ENCODE peak calls at places on chromosomes 7 and 10, in ten cellular contexts. M is psoas muscle; Q is CD8-positive, alpha-beta T cell; S is tibial nerve; N is IMR-90; O is K562; X is astrocyte; D is neural progenitor cell; V is A549; Y is hepatocyte. C is an unnamed sample.

GRCh38 chr7:69723663-69724062 is 125.4 kb downstream of the AUTS2 start:
- DNase-seq in M (no peak), V (no peak), X (no peak), S (no peak), O (no peak), Y (no peak), D (no peak), N (no peak), Q (no peak), C (no peak)

GRCh38 chr10:29189272-29189671 is 99.6 kb upstream of the LYZL1 start:
- DNase-seq in X (peak; percentile 62), D (no peak), S (no peak), O (no peak), Y (no peak), Q (no peak), M (no peak), V (no peak), N (no peak), C (no peak)

GRCh38 chr7:17234398-17235021 is 63.9 kb upstream of the AHR start:
- DNase-seq in Q (peak; percentile 55), D (no peak), O (peak; percentile 17), M (no peak), X (peak; percentile 96), S (peak; percentile 40), Y (peak; percentile 85), V (peak; percentile 87), N (peak; percentile 95), C (peak; percentile 55)

GRCh38 chr10:93150289-93150688 is 76.6 kb downstream of the CYP26A1 start:
- DNase-seq in X (peak; percentile 67), Y (no peak), O (no peak), Q (no peak), V (no peak), D (no peak), M (no peak), N (no peak), S (no peak), C (no peak)

GRCh38 chr10:89426230-89426868 is 12.0 kb downstream of the IFIT5 start:
- DNase-seq in M (no peak), S (peak; percentile 57), Y (peak; percentile 72), D (peak; percentile 60), V (peak; percentile 57), N (peak; percentile 75), X (peak; percentile 33), O (no peak), Q (no peak), C (peak; percentile 50)

GRCh38 chr7:158814637-158815036 is 14.7 kb downstream of the ESYT2 start:
- DNase-seq in Y (no peak), Q (no peak), M (no peak), X (no peak), N (no peak), S (no peak), O (no peak), D (no peak), V (no peak), C (no peak)

GRCh38 chr10:68067508-68067907 is 7.6 kb downstream of the HERC4 start:
- DNase-seq in M (no peak), N (no peak), O (no peak), X (no peak), S (no peak), Q (no peak), Y (no peak), V (no peak), D (no peak), C (no peak)

GRCh38 chr10:75776738-75777504 is 345.5 kb downstream of the LRMDA start:
- DNase-seq in O (no peak), M (no peak), Q (no peak), V (no peak), Y (no peak), X (no peak), D (no peak), N (no peak), S (no peak), C (no peak)

GRCh38 chr7:46725136-46725535 is 804.1 kb upstream of the IGFBP3 start:
- DNase-seq in O (no peak), S (no peak), Q (no peak), X (no peak), D (no peak), Y (no peak), V (no peak), N (no peak), M (no peak), C (no peak)

GRCh38 chr10:13718820-13719219 is 132.1 kb downstream of the PRPF18 start:
- DNase-seq in O (no peak), Q (no peak), S (no peak), N (no peak), D (no peak), M (no peak), V (no peak), X (no peak), Y (no peak), C (no peak)

GRCh38 chr10:78408671-78409472 is 375.2 kb downstream of the RPS24 start:
- DNase-seq in V (no peak), S (peak; percentile 43), Y (peak; percentile 70), M (peak; percentile 77), Q (no peak), X (peak; percentile 66), D (peak; percentile 35), N (peak; percentile 20), O (no peak), C (no peak)

GRCh38 chr10:60372436-60372835 is 17.2 kb downstream of the ANK3 start:
- DNase-seq in V (no peak), N (no peak), Q (no peak), O (no peak), D (no peak), X (no peak), S (no peak), Y (no peak), M (no peak), C (no peak)

GRCh38 chr7:36682102-36682501 is 42.2 kb downstream of the AOAH start:
- DNase-seq in V (no peak), X (no peak), Y (no peak), N (no peak), Q (no peak), D (no peak), M (no peak), O (no peak), S (no peak), C (no peak)
- TF ChIP-seq CTCF in V (no peak), X (no peak), Y (no peak), N (no peak), Q (peak; percentile 34), D (no peak), M (no peak), O (no peak), S (no peak), C (no peak)

GRCh38 chr10:17643339-17643754 is 604 bp upstream of the STAM start:
- DNase-seq in M (peak; percentile 85), N (peak; percentile 78), V (peak; percentile 87), X (peak; percentile 76), Y (peak; percentile 83), Q (no peak), D (peak; percentile 80), S (no peak), O (peak; percentile 58), C (no peak)

GRCh38 chr10:17643755-17644484 is at the start of gene STAM:
- DNase-seq in D (peak; percentile 96), N (peak; percentile 91), S (peak; percentile 85), X (peak; percentile 85), M (peak; percentile 92), Y (peak; percentile 95), Q (peak; percentile 88), V (peak; percentile 92), O (peak; percentile 87), C (peak; percentile 84)

GRCh38 chr10:17644485-17644964 is 574 bp downstream of the STAM start:
- DNase-seq in N (peak; percentile 30), X (peak; percentile 26), M (no peak), Y (peak; percentile 46), V (no peak), D (no peak), S (no peak), Q (no peak), O (peak; percentile 18), C (no peak)

GRCh38 chr10:17647316-17647715 is 3.4 kb downstream of the STAM start:
- DNase-seq in M (no peak), V (no peak), D (no peak), S (no peak), O (no peak), X (peak; percentile 26), Y (no peak), N (no peak), Q (no peak), C (no peak)

DNA sequence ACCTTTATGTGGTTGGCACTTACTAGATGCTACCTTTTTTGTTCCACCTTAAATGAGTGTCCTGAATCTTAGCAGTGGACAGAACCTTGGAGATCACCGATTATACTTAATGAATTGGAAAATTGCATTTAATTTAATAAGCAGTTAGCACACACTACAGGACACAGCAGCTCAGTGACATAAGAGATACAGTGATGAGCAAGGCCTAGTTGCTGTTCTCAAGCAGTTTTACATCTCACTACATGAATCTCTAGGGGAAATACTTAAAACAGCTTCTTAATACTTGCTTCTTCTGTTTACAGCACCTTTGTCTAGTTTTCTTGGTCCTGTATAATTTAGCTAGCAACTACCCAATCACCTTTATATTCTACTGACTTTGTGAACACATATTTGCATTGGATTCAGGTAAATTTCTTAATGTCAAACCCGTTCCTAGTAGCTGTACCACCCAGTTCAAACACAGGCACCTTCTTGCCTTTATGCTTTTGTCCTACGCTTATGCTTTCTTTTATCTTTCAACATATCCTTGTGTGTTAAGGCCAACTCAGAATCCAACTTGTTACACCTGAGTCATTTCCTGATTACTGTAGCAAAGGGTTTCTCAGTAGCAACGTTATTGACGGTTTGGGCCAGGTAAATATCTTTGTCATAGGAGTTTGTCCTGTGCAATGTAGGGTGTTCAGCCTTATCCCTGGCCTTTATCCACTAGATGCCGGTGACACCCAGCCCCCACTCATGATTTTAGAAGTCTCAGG is 1.8 kb downstream of the STAM start:
- DNase-seq in D (no peak), X (peak; percentile 18), V (no peak), O (no peak), Y (peak; percentile 20), S (no peak), M (no peak), Q (no peak), N (peak; percentile 18), C (no peak)
- H3K27ac ChIP-seq in D (no peak overlapping the region), X (no peak overlapping the region), V (peak overlapping the region; percentile 0), O (peak overlapping the region; percentile 99), Y (peak overlapping the region; percentile 47), S (peak overlapping the region; percentile 16), M (peak overlapping the region; percentile 99), Q (no peak overlapping the region), N (peak overlapping the region; percentile 9), C (no peak overlapping the region)

GRCh38 chr10:113108180-113108835 is 158.3 kb downstream of the TCF7L2 start:
- DNase-seq in M (no peak), X (no peak), N (no peak), O (peak; percentile 46), D (peak; percentile 74), S (no peak), V (peak; percentile 55), Q (no peak), Y (no peak), C (no peak)
- TF ChIP-seq CTCF in M (peak; percentile 40), X (peak; percentile 22), N (peak; percentile 31), O (peak; percentile 58), D (peak; percentile 75), S (peak; percentile 26), V (peak; percentile 54), Q (peak; percentile 59), Y (peak; percentile 43), C (peak; percentile 45)

DNA sequence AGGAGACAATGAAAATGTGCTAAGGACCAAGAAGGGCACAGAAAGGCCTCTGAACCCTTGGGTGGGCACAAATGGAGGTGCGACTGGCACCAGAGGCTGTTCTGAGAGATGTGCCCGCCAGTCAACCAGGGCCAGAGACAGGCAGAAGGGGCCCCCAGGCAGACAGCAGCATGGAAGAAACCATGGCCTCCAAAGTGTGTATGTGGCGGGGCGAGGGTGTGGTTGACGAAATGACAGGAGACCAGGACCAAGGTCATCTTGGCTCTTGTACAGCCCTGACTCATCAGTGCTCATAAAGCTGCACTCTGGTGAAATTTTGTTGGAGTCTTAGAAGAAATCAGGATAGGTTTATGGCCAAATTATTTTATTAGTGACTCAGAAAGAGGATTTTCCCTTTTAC is 4.0 kb upstream of the MRPS24 start:
- DNase-seq in D (no peak), V (peak; percentile 9), Y (peak; percentile 74), X (peak; percentile 71), S (peak; percentile 70), M (peak; percentile 69), Q (no peak), N (peak; percentile 87), O (peak; percentile 55), C (no peak)
- H3K27ac ChIP-seq in D (no peak overlapping the region), V (no peak overlapping the region), Y (peak overlapping the region; percentile 95), X (peak overlapping the region; percentile 86), S (peak overlapping the region; percentile 84), M (peak overlapping the region; percentile 86), Q (no peak overlapping the region), N (peak overlapping the region; percentile 79), O (peak overlapping the region; percentile 74), C (peak overlapping the region; percentile 89)

C was measured in AG04450.